ENCODE peak calls at places on chromosomes 3 and 15, in eight cellular contexts. One of them, this sample, is unnamed.

GRCh38 chr3:52843881-52844280 is 9.1 kb upstream of the MUSTN1 start:
- DNase-seq in PC-9: no peak
- DNase-seq in tibial artery: no peak
- DNase-seq in fibroblast of mammary gland: no peak
- DNase-seq in CD8-positive, alpha-beta T cell: no peak
- DNase-seq in cardiac fibroblast: no peak
- DNase-seq in glutamatergic neuron: no peak
- DNase-seq in suprapubic skin: no peak
- DNase-seq in this sample: no peak

GRCh38 chr3:63857311-63857710 is 6.3 kb downstream of the THOC7 start:
- DNase-seq in suprapubic skin: no peak
- DNase-seq in PC-9: no peak
- DNase-seq in cardiac fibroblast: peak
- DNase-seq in CD8-positive, alpha-beta T cell: no peak
- DNase-seq in fibroblast of mammary gland: peak
- DNase-seq in tibial artery: no peak
- DNase-seq in glutamatergic neuron: no peak
- DNase-seq in this sample: no peak

GRCh38 chr3:172155880-172156279 is 116.5 kb downstream of the FNDC3B start:
- DNase-seq in fibroblast of mammary gland: no peak
- DNase-seq in glutamatergic neuron: no peak
- DNase-seq in PC-9: no peak
- DNase-seq in suprapubic skin: no peak
- DNase-seq in tibial artery: no peak
- DNase-seq in CD8-positive, alpha-beta T cell: no peak
- DNase-seq in cardiac fibroblast: no peak
- DNase-seq in this sample: no peak

GRCh38 chr15:85618956-85619491 is 175.7 kb downstream of the KLHL25 start:
- DNase-seq in tibial artery: peak
- DNase-seq in PC-9: no peak
- DNase-seq in glutamatergic neuron: peak
- DNase-seq in cardiac fibroblast: peak
- DNase-seq in CD8-positive, alpha-beta T cell: peak
- DNase-seq in fibroblast of mammary gland: peak
- DNase-seq in suprapubic skin: peak
- DNase-seq in this sample: no peak

GRCh38 chr3:181103605-181104004 is 114.1 kb upstream of the DNAJC19 start:
- DNase-seq in glutamatergic neuron: no peak
- DNase-seq in tibial artery: no peak
- DNase-seq in PC-9: no peak
- DNase-seq in suprapubic skin: no peak
- DNase-seq in fibroblast of mammary gland: peak
- DNase-seq in CD8-positive, alpha-beta T cell: no peak
- DNase-seq in cardiac fibroblast: peak
- DNase-seq in this sample: no peak

GRCh38 chr3:155407331-155407730 is 113.8 kb upstream of the STRIT1 start:
- DNase-seq in cardiac fibroblast: no peak
- DNase-seq in tibial artery: no peak
- DNase-seq in PC-9: no peak
- DNase-seq in fibroblast of mammary gland: peak
- DNase-seq in suprapubic skin: no peak
- DNase-seq in CD8-positive, alpha-beta T cell: no peak
- DNase-seq in glutamatergic neuron: no peak
- DNase-seq in this sample: no peak

GRCh38 chr15:75307778-75308390 is 25.2 kb downstream of the GOLGA6D start:
- DNase-seq in suprapubic skin: no peak
- DNase-seq in tibial artery: no peak
- DNase-seq in CD8-positive, alpha-beta T cell: no peak
- DNase-seq in fibroblast of mammary gland: peak
- DNase-seq in cardiac fibroblast: peak
- DNase-seq in glutamatergic neuron: peak
- DNase-seq in PC-9: peak
- DNase-seq in this sample: no peak

GRCh38 chr3:127632035-127632434 is 3.0 kb downstream of the PODXL2 start:
- DNase-seq in glutamatergic neuron: no peak
- DNase-seq in cardiac fibroblast: no peak
- DNase-seq in CD8-positive, alpha-beta T cell: no peak
- DNase-seq in suprapubic skin: no peak
- DNase-seq in PC-9: no peak
- DNase-seq in tibial artery: no peak
- DNase-seq in fibroblast of mammary gland: no peak
- DNase-seq in this sample: no peak

GRCh38 chr3:195001261-195001660 is 269.7 kb downstream of the XXYLT1 start:
- DNase-seq in cardiac fibroblast: no peak
- DNase-seq in fibroblast of mammary gland: no peak
- DNase-seq in suprapubic skin: peak
- DNase-seq in CD8-positive, alpha-beta T cell: no peak
- DNase-seq in tibial artery: no peak
- DNase-seq in PC-9: no peak
- DNase-seq in glutamatergic neuron: no peak
- DNase-seq in this sample: no peak

GRCh38 chr3:39401983-39402382 is 4.5 kb upstream of the RPSA start:
- DNase-seq in PC-9: no peak
- DNase-seq in glutamatergic neuron: no peak
- DNase-seq in tibial artery: no peak
- DNase-seq in CD8-positive, alpha-beta T cell: no peak
- DNase-seq in suprapubic skin: no peak
- DNase-seq in cardiac fibroblast: no peak
- DNase-seq in fibroblast of mammary gland: peak
- DNase-seq in this sample: no peak

GRCh38 chr3:39396690-39397089 is 9.8 kb upstream of the RPSA start:
- DNase-seq in glutamatergic neuron: no peak
- DNase-seq in CD8-positive, alpha-beta T cell: no peak
- DNase-seq in PC-9: no peak
- DNase-seq in cardiac fibroblast: no peak
- DNase-seq in tibial artery: no peak
- DNase-seq in suprapubic skin: no peak
- DNase-seq in fibroblast of mammary gland: no peak
- DNase-seq in this sample: no peak

GRCh38 chr3:39398700-39399099 is 7.8 kb upstream of the RPSA start:
- DNase-seq in CD8-positive, alpha-beta T cell: no peak
- DNase-seq in glutamatergic neuron: no peak
- DNase-seq in cardiac fibroblast: no peak
- DNase-seq in suprapubic skin: no peak
- DNase-seq in fibroblast of mammary gland: no peak
- DNase-seq in tibial artery: no peak
- DNase-seq in PC-9: no peak
- DNase-seq in this sample: no peak
- TF ChIP-seq CTCF in CD8-positive, alpha-beta T cell: no peak
- TF ChIP-seq CTCF in glutamatergic neuron: no peak
- TF ChIP-seq CTCF in cardiac fibroblast: no peak
- TF ChIP-seq CTCF in suprapubic skin: no peak
- TF ChIP-seq CTCF in fibroblast of mammary gland: no peak
- TF ChIP-seq CTCF in tibial artery: no peak
- TF ChIP-seq CTCF in PC-9: no peak
- TF ChIP-seq CTCF in this sample: no peak

DNA sequence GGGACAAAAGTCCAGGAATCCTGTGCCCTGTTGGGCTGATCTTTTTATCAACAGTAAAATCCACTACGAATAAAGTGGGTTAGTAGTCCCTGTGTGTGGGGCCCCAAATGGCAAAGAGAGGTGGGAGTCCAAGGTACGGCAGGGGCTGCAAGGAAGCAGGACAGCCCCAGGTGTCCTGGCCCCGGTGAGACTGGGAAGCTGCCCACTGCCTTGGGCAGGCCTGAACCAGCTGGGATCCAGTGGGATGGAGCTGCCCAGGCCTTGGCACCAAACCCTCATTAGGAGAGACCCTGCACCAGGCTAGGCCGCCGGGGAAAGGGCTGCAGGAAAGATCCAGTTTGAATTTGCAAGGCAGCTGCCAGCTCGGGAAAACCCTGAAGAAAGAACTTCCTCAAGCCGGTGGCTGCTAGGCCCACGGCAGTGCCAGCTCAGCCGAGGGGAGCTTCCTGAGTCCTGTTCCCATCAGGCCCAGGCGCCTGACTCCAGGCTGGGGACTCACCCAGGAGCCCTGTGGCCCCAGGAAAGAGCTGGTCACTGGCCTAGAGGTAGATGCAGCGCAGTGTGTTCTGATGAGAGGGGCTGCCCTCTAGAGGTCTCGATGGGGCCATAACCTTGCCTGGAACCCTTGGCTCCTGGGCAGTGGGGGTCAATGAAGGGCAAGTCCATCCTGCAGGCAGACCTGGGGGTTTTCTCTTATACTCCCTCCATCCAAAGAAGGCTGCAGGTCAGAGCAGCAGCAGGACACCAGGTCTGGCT is 14.4 kb upstream of the GNAI2 start:
- DNase-seq in glutamatergic neuron: no peak
- DNase-seq in fibroblast of mammary gland: no peak
- DNase-seq in PC-9: no peak
- DNase-seq in suprapubic skin: no peak
- DNase-seq in tibial artery: no peak
- DNase-seq in CD8-positive, alpha-beta T cell: no peak
- DNase-seq in cardiac fibroblast: no peak
- DNase-seq in this sample: no peak
- TF ChIP-seq CTCF in glutamatergic neuron: no peak
- TF ChIP-seq CTCF in fibroblast of mammary gland: no peak
- TF ChIP-seq CTCF in PC-9: no peak
- TF ChIP-seq CTCF in suprapubic skin: no peak
- TF ChIP-seq CTCF in tibial artery: no peak
- TF ChIP-seq CTCF in CD8-positive, alpha-beta T cell: no peak
- TF ChIP-seq CTCF in cardiac fibroblast: no peak
- TF ChIP-seq CTCF in this sample: no peak

GRCh38 chr3:111577113-111577512 is 18.0 kb downstream of the ZBED2 start:
- DNase-seq in glutamatergic neuron: no peak
- DNase-seq in CD8-positive, alpha-beta T cell: no peak
- DNase-seq in PC-9: no peak
- DNase-seq in cardiac fibroblast: no peak
- DNase-seq in tibial artery: no peak
- DNase-seq in fibroblast of mammary gland: no peak
- DNase-seq in suprapubic skin: no peak
- DNase-seq in this sample: no peak

GRCh38 chr3:111579495-111579894 is 15.7 kb downstream of the ZBED2 start:
- DNase-seq in fibroblast of mammary gland: no peak
- DNase-seq in cardiac fibroblast: no peak
- DNase-seq in glutamatergic neuron: no peak
- DNase-seq in PC-9: no peak
- DNase-seq in tibial artery: no peak
- DNase-seq in CD8-positive, alpha-beta T cell: no peak
- DNase-seq in suprapubic skin: no peak
- DNase-seq in this sample: no peak

GRCh38 chr3:111581403-111582113 is 13.6 kb downstream of the ZBED2 start:
- DNase-seq in tibial artery: no peak
- DNase-seq in suprapubic skin: no peak
- DNase-seq in glutamatergic neuron: no peak
- DNase-seq in CD8-positive, alpha-beta T cell: no peak
- DNase-seq in fibroblast of mammary gland: no peak
- DNase-seq in PC-9: peak
- DNase-seq in cardiac fibroblast: no peak
- DNase-seq in this sample: no peak

GRCh38 chr3:111578867-111579266 is 16.3 kb downstream of the ZBED2 start:
- DNase-seq in tibial artery: no peak
- DNase-seq in PC-9: no peak
- DNase-seq in fibroblast of mammary gland: no peak
- DNase-seq in suprapubic skin: no peak
- DNase-seq in cardiac fibroblast: no peak
- DNase-seq in glutamatergic neuron: no peak
- DNase-seq in CD8-positive, alpha-beta T cell: no peak
- DNase-seq in this sample: no peak

GRCh38 chr3:111577798-111578685 is 17.1 kb downstream of the ZBED2 start:
- DNase-seq in fibroblast of mammary gland: peak
- DNase-seq in tibial artery: no peak
- DNase-seq in glutamatergic neuron: no peak
- DNase-seq in CD8-positive, alpha-beta T cell: no peak
- DNase-seq in PC-9: peak
- DNase-seq in cardiac fibroblast: peak
- DNase-seq in suprapubic skin: no peak
- DNase-seq in this sample: no peak
- TF ChIP-seq CTCF in fibroblast of mammary gland: peak
- TF ChIP-seq CTCF in tibial artery: no peak
- TF ChIP-seq CTCF in glutamatergic neuron: no peak
- TF ChIP-seq CTCF in CD8-positive, alpha-beta T cell: no peak
- TF ChIP-seq CTCF in PC-9: peak
- TF ChIP-seq CTCF in cardiac fibroblast: peak
- TF ChIP-seq CTCF in suprapubic skin: no peak
- TF ChIP-seq CTCF in this sample: peak

DNA sequence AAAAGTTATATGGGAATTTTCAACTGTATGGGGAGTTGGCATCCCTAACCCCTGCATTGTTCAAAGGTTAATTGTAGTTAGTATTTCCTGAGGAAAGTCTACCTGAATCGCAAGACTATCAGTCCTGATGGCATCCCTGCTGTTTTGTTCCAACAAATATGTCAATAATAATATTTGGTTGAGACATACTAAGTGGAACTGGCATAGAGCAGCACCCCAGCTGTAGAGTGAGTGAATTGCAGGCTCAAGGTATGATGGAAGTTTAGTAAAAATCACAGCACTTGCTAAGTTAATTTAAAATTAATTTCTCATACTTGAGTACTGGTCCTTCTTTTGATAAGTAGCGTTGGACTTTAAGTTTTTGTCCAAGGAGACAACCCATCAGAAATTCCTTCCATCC is 18.0 kb upstream of the COMMD2 start:
- DNase-seq in fibroblast of mammary gland: no peak
- DNase-seq in suprapubic skin: no peak
- DNase-seq in CD8-positive, alpha-beta T cell: no peak
- DNase-seq in glutamatergic neuron: no peak
- DNase-seq in cardiac fibroblast: no peak
- DNase-seq in tibial artery: no peak
- DNase-seq in PC-9: no peak
- DNase-seq in this sample: no peak
- TF ChIP-seq CTCF in fibroblast of mammary gland: no peak
- TF ChIP-seq CTCF in suprapubic skin: no peak
- TF ChIP-seq CTCF in CD8-positive, alpha-beta T cell: no peak
- TF ChIP-seq CTCF in glutamatergic neuron: no peak
- TF ChIP-seq CTCF in cardiac fibroblast: peak
- TF ChIP-seq CTCF in tibial artery: no peak
- TF ChIP-seq CTCF in PC-9: no peak
- TF ChIP-seq CTCF in this sample: peak

GRCh38 chr15:80323285-80323684 is 71.3 kb upstream of the CTXND1 start:
- DNase-seq in PC-9: no peak
- DNase-seq in suprapubic skin: no peak
- DNase-seq in tibial artery: no peak
- DNase-seq in glutamatergic neuron: no peak
- DNase-seq in fibroblast of mammary gland: no peak
- DNase-seq in CD8-positive, alpha-beta T cell: no peak
- DNase-seq in cardiac fibroblast: peak
- DNase-seq in this sample: no peak
- TF ChIP-seq CTCF in PC-9: peak
- TF ChIP-seq CTCF in suprapubic skin: no peak
- TF ChIP-seq CTCF in tibial artery: no peak
- TF ChIP-seq CTCF in glutamatergic neuron: peak
- TF ChIP-seq CTCF in fibroblast of mammary gland: peak
- TF ChIP-seq CTCF in CD8-positive, alpha-beta T cell: no peak
- TF ChIP-seq CTCF in cardiac fibroblast: peak
- TF ChIP-seq CTCF in this sample: no peak

DNA sequence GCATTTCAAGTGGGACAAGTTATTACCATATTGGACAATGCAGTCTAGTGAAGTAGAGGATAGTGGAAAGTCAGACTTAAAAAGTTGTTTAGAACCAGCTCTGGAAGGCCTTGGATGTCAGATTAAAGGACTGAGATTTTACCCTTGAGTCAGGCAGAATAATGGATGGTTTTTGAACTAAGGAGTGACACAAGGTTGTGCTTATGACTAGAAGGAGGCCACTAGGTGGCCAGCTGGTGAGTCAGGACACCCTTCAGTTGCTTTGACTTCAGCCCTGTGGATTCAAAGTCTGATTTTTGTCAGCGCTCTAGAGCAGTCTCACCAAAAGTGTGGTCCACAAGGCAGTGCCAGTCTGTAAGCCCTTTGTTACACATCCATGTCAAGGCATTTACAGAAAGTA is 3.8 kb upstream of the GABPB1 start:
- DNase-seq in PC-9: no peak
- DNase-seq in tibial artery: no peak
- DNase-seq in cardiac fibroblast: peak
- DNase-seq in CD8-positive, alpha-beta T cell: no peak
- DNase-seq in glutamatergic neuron: no peak
- DNase-seq in fibroblast of mammary gland: peak
- DNase-seq in suprapubic skin: no peak
- DNase-seq in this sample: no peak
- TF ChIP-seq CTCF in PC-9: peak
- TF ChIP-seq CTCF in tibial artery: no peak
- TF ChIP-seq CTCF in cardiac fibroblast: peak
- TF ChIP-seq CTCF in CD8-positive, alpha-beta T cell: no peak
- TF ChIP-seq CTCF in glutamatergic neuron: no peak
- TF ChIP-seq CTCF in fibroblast of mammary gland: peak
- TF ChIP-seq CTCF in suprapubic skin: no peak
- TF ChIP-seq CTCF in this sample: peak

This sample was measured in LNCaP clone FGC.